ENCODE peak calls at places on chromosome 13, in eight cellular contexts. C is heart left ventricle, Y is choroid plexus epithelial cell, D is BE2C, J is AG09309, N is GM23338, M is tibial artery, Z is NB4. P is an unnamed sample.

GRCh38 chr13:110869805-110870706 is 44.8 kb downstream of the ANKRD10 start:
- DNase-seq in M (peak), D (peak), N (peak), C (peak), J (peak), Y (peak), Z (peak), P (peak)

GRCh38 chr13:88014527-88014926 is 343.4 kb downstream of the SLITRK5 start:
- DNase-seq in Y (peak), J (no peak), M (no peak), N (no peak), Z (peak), D (no peak), C (no peak), P (no peak)

GRCh38 chr13:113506025-113506685 is 15.6 kb upstream of the DCUN1D2 start:
- DNase-seq in D (peak), C (no peak), Z (peak), M (no peak), N (no peak), Y (peak), J (no peak), P (no peak)

GRCh38 chr13:108266316-108266936 is 3.1 kb upstream of the TNFSF13B start:
- DNase-seq in Z (peak), M (no peak), C (peak), J (no peak), N (no peak), D (no peak), Y (no peak), P (no peak)

GRCh38 chr13:40259899-40260298 is 406.5 kb downstream of the FOXO1 start:
- DNase-seq in J (no peak), Y (peak), M (no peak), Z (no peak), D (no peak), N (no peak), C (no peak), P (no peak)

GRCh38 chr13:94329754-94330551 is 149.5 kb downstream of the DCT start:
- DNase-seq in M (peak), Z (peak), C (peak), D (no peak), N (no peak), J (peak), Y (peak), P (no peak)

GRCh38 chr13:76385606-76386005 is 500.6 kb downstream of the KCTD12 start:
- DNase-seq in J (peak), M (no peak), N (no peak), C (no peak), Z (no peak), D (no peak), Y (peak), P (no peak)

GRCh38 chr13:89375839-89376238 is 1704.7 kb downstream of the SLITRK5 start:
- DNase-seq in J (no peak), M (no peak), N (no peak), Z (no peak), Y (peak), C (no peak), D (no peak), P (no peak)

GRCh38 chr13:40492511-40492910 is 173.9 kb downstream of the FOXO1 start:
- DNase-seq in C (peak), D (no peak), J (no peak), N (no peak), Y (no peak), M (no peak), Z (no peak), P (no peak)

GRCh38 chr13:73187106-73187505 is 128.3 kb downstream of the KLF5 start:
- DNase-seq in D (no peak), Y (no peak), C (no peak), J (no peak), M (no peak), N (no peak), Z (no peak), P (no peak)

GRCh38 chr13:74987124-74987690 is 494.8 kb downstream of the TBC1D4 start:
- DNase-seq in N (no peak), Z (no peak), Y (no peak), D (no peak), M (no peak), J (no peak), C (no peak), P (no peak)

GRCh38 chr13:24406524-24406923 is 97.1 kb downstream of the C1QTNF9 start:
- DNase-seq in Y (no peak), M (no peak), D (no peak), J (no peak), N (no peak), Z (no peak), C (no peak), P (no peak)

GRCh38 chr13:77507931-77508776 is 27.4 kb upstream of the SCEL start:
- DNase-seq in M (no peak), Y (peak), J (peak), Z (no peak), N (no peak), C (no peak), D (peak), P (no peak)

GRCh38 chr13:26628706-26629105 is 71.2 kb downstream of the WASF3 start:
- DNase-seq in D (no peak), N (peak), Y (peak), J (peak), C (no peak), M (no peak), Z (peak), P (no peak)
- TF ChIP-seq CTCF in D (peak), N (peak), Y (peak), J (peak), C (no peak), M (no peak), Z (no peak), P (no peak)

GRCh38 chr13:46143239-46143701 is 38.4 kb upstream of the CPB2 start:
- DNase-seq in D (no peak), Z (no peak), J (no peak), N (no peak), Y (no peak), M (no peak), C (no peak), P (no peak)
- TF ChIP-seq CTCF in D (no peak), Z (no peak), J (no peak), N (no peak), Y (no peak), M (no peak), C (no peak), P (no peak)

DNA sequence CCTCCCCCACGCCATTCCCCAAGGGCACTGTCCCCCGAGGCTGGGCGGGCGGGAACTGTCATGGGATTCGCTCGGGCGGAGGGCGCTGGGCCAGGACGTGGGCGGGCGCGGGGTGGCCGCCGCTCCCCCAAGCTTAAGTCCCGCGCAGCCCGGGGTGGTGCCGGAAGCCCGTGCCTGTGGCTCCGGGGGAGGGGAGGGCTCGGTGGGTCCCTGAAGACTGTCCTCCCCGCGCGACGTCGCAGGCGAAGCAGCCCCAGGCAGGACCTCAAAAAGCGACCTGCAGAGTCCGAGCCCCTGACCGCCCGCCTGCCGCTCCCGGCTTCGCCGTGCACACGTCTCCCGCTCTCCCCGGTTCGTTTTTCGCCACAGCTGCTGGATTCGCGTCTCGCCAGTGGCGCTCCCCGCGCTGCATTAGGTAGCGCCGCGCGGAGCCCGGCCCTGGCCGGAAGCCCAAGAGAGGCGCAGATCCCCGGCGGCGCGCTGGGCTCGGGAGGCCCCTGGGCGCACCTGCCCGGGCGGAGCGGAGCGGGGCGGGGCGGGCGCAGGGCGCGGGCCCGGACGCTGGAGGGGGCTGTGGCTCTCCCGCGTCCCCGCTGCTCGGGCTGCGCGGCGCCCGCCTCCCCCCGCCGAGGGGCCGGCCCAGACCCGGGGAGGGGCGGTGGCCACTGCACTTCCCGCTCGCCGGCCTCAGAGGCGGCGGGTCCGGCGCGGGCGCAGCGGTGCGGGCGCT is at the start of gene FARP1:
- DNase-seq in N (peak), M (peak), Z (peak), J (no peak), Y (peak), C (peak), D (peak), P (peak)
- TF ChIP-seq CTCF in N (no peak), M (peak), Z (no peak), J (peak), Y (no peak), C (peak), D (no peak), P (peak)

GRCh38 chr13:99907627-99908026 is 63.9 kb downstream of the ZIC5 start:
- DNase-seq in D (no peak), M (no peak), Z (no peak), C (no peak), N (no peak), Y (no peak), J (no peak), P (no peak)
- TF ChIP-seq CTCF in D (no peak), M (no peak), Z (no peak), C (no peak), N (no peak), Y (no peak), J (no peak), P (no peak)

DNA sequence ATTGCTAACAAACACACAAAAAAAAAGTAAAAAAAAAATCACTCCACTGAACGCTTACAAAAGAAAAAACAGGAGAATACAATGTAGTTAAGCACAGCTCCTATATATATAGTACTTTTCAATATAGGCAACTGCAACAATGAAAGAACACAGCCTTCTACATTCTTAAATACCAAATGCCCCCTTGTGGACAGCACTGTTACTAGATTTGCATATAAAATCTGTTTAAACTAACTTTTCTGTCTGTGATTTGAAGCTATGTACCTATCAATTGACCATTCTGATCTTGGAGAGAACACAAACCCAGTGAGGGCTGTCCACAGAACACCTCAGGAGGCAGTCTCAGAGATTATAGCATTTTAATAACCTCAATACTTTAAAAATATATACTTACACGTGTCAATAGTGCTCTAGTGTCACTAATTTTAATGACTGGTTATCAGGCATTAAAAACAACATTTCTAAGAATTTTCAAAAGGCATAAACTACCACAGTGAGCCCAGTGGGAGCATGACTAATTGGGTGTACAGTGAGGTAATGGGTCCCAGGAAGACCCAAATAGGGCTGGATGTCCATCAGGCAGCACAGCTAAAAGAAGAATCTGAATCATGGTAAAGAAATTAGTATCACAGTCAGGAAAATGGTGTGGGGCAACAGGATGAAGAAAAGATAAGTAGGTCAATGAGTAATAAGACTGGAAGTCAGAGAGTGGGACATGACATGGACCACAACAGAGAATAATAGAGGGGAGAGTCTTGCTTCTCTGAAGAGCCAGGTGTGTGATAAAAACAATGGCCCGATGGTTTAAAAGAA is 22.2 kb downstream of the CCDC169 start:
- DNase-seq in N (peak), D (peak), Z (peak), C (no peak), M (no peak), J (peak), Y (peak), P (no peak)
- TF ChIP-seq CTCF in N (peak), D (peak), Z (peak), C (peak), M (peak), J (peak), Y (peak), P (peak)

DNA sequence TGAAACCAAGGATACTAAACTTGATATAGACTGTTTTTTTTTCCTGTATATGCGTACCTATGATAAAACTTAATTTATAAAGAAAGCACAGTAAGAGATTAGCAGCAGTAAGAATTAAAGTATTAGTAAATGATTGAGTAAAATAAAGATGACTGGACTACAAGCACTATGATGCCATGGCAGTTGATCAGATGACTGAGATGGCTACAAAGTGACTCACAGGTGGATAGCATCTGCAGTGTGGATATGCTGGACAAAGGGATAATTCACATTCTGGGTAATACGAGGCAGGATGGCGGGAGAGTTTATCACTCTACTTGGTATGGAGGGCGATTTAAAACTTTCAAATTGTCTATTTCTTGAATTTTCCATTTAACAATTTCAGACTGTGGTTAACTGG is 11.8 kb downstream of the HTR2A start:
- DNase-seq in N (no peak), M (no peak), D (no peak), Y (no peak), Z (no peak), J (no peak), C (no peak), P (no peak)
- TF ChIP-seq CTCF in N (no peak), M (no peak), D (no peak), Y (no peak), Z (no peak), J (no peak), C (no peak), P (no peak)

GRCh38 chr13:44648392-44649117 is 72.4 kb upstream of the TSC22D1 start:
- DNase-seq in Y (peak), C (no peak), J (no peak), N (peak), M (no peak), D (no peak), Z (peak), P (no peak)
- TF ChIP-seq CTCF in Y (peak), C (no peak), J (no peak), N (peak), M (no peak), D (peak), Z (no peak), P (no peak)

GRCh38 chr13:19959141-19959830 is 759 bp downstream of the ZMYM2 start:
- DNase-seq in Z (peak), Y (peak), N (peak), C (peak), D (peak), J (no peak), M (peak), P (peak)
- TF ChIP-seq CTCF in Z (no peak), Y (peak), N (no peak), C (no peak), D (no peak), J (peak), M (peak), P (no peak)

GRCh38 chr13:92716749-92717148 is 509.9 kb upstream of the GPC6 start:
- DNase-seq in C (no peak), D (no peak), N (peak), Z (no peak), M (no peak), J (no peak), Y (peak), P (no peak)
- TF ChIP-seq CTCF in C (no peak), D (peak), N (peak), Z (no peak), M (peak), J (peak), Y (peak), P (no peak)